ENCODE peak calls at places on chromosomes 7 and 10, in four cellular contexts. A is RWPE2, P is GM06990, G is ovary. Y is an unnamed sample.

GRCh38 chr10:44947356-44948152 is 12.0 kb upstream of the RASSF4 start:
- DNase-seq in A (no peak), P (no peak), G (no peak), Y (no peak)

GRCh38 chr10:90589825-90590224 is 268.0 kb downstream of the HTR7 start:
- DNase-seq in A (no peak), P (no peak), G (no peak), Y (no peak)

GRCh38 chr10:124646483-124647352 is 97.5 kb downstream of the FAM53B start:
- DNase-seq in A (no peak), P (no peak), G (peak; percentile 91), Y (peak; percentile 88)

GRCh38 chr7:106418526-106418925 is 133.7 kb upstream of the NAMPT start:
- DNase-seq in A (no peak), P (no peak), G (no peak), Y (no peak)

GRCh38 chr7:7333610-7334009 is 151.3 kb downstream of the C1GALT1 start:
- DNase-seq in A (no peak), P (no peak), G (no peak), Y (no peak)

GRCh38 chr10:124693801-124694416 is 50.3 kb downstream of the FAM53B start:
- DNase-seq in A (no peak), P (no peak), G (no peak), Y (no peak)

GRCh38 chr7:123460616-123461015 is 73.8 kb downstream of the IQUB start:
- DNase-seq in A (no peak), P (no peak), G (no peak), Y (no peak)

GRCh38 chr7:36119005-36119711 is 33.9 kb upstream of the EEPD1 start:
- DNase-seq in A (no peak), P (no peak), G (no peak), Y (no peak)

GRCh38 chr10:49135575-49136313 is 1.9 kb upstream of the FAM170B start:
- DNase-seq in A (no peak), P (no peak), G (no peak), Y (no peak)

GRCh38 chr7:50652400-50653115 is 87.4 kb upstream of the DDC start:
- DNase-seq in A (no peak), P (no peak), G (no peak), Y (peak; percentile 13)

GRCh38 chr10:58435297-58435696 is 50.1 kb downstream of the TFAM start:
- DNase-seq in A (peak; percentile 87), P (no peak), G (no peak), Y (no peak)

GRCh38 chr7:44151679-44152355 is 10.7 kb upstream of the MYL7 start:
- DNase-seq in A (no peak), P (no peak), G (no peak), Y (no peak)

GRCh38 chr7:65731562-65732035 is 141.3 kb upstream of the VKORC1L1 start:
- DNase-seq in A (no peak), P (no peak), G (no peak), Y (no peak)

GRCh38 chr10:132942740-132943554 is 577 bp upstream of the CFAP46 start:
- DNase-seq in A (no peak), P (no peak), G (no peak), Y (peak; percentile 21)
- H3K27me3 ChIP-seq in A (peaks cover 6% of the 10 kb centered on the region), P (no peaks in the 10 kb centered on the region), G (no peaks in the 10 kb centered on the region), Y (peaks cover 6% of the 10 kb centered on the region)

GRCh38 chr10:7441395-7442161 is 30.7 kb upstream of the SFMBT2 start:
- DNase-seq in A (no peak), P (no peak), G (no peak), Y (no peak)

GRCh38 chr10:7449063-7449695 is 38.3 kb upstream of the SFMBT2 start:
- DNase-seq in A (no peak), P (no peak), G (no peak), Y (no peak)

GRCh38 chr10:7445474-7446135 is 34.8 kb upstream of the SFMBT2 start:
- DNase-seq in A (no peak), P (peak; percentile 51), G (no peak), Y (no peak)

DNA sequence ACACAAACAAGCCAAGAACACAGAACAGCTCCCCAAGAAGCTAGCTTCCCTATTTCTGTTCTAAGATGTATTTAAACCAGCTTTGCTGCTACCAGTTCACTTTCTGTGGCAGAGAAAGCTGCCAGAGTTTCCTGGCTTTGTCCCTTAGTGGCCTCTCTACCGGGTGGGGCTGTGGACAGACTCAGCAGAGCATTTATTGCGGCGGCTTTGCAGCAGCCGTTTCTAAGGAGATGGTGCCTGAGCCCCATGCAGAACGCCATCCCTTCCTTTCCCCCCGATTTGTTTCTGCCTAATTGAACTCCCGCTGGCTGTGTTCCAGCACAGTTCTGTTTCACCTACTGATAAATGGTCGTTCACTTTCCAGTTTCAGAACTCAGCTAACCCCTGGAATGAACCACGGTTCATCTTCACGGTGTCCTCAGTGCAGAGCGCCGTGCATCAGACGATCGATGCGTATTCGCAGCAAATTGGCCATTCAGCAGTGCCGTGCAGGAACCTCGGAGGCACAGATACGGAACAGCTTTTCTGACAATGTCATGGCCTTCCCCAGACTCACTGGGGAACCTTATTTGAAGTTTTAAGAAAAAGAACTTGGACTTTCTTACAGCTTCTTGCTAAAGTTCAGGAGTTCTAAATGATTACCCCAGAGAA is 33.9 kb upstream of the SFMBT2 start:
- DNase-seq in A (no peak), P (no peak), G (no peak), Y (no peak)
- H3K4me3 ChIP-seq in A (no peak overlapping the region), P (no peak overlapping the region), G (no peak overlapping the region), Y (no peak overlapping the region)

DNA sequence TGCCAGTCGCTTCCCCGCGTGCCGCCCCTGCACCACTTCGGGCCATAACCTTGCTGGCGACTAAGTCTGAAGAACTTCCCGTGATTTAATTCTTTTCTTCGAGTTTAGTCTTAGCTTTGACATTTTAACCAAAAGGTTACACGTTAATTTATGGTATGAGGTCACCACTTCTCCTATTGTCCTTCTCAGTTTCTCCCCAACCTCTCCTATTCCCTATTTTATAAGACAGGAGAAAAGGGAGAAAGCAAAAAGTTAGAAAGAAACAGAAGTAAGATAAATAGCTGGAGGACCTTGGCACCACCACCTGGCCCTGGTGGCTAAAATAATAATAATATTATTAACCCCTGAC is 129.3 kb downstream of the KBTBD2 start:
- DNase-seq in A (no peak), P (no peak), G (no peak), Y (no peak)
- H3K27me3 ChIP-seq in A (no peaks in the 10 kb centered on the region), P (no peaks in the 10 kb centered on the region), G (no peaks in the 10 kb centered on the region), Y (no peaks in the 10 kb centered on the region)

DNA sequence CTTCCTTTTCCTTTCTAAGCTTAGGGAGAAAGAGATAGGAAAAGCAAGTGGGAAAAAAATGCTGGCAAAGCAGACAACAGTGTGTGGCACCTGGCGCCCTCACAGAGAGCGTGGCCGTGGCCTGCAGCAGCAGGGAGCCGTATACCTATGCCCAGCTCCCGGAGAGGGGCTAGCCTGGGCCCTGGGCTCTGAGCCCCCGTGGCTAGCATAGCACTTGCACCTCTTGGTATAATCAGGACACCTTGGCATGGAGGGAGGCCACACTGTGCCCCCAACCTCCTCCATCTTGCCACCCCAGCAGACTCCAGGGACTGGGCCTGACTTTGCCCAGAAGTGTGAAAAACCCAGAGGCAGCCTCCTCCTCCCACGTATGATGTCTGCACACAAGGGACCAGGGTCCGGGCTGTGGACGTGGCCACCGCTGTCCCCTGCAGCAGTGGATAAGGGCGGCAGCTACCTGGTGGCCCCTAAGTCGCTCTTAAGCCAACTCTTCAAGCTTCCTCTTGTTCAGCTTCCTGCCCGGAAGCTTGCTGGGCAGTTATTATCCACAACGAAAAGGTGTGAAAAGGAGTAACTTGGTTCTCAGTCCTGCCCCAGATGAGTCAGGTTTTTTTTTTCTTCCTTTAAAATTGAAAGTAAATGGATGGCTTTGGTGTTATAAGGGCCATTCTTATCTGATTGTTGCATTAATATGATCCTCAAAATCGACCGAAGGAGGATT is 249.1 kb upstream of the PITRM1 start:
- DNase-seq in A (no peak), P (no peak), G (no peak), Y (no peak)
- H3K4me3 ChIP-seq in A (no peak overlapping the region), P (no peak overlapping the region), G (no peak overlapping the region), Y (no peak overlapping the region)

GRCh38 chr10:8042864-8043568 is 11.5 kb upstream of the GATA3 start:
- DNase-seq in A (no peak), P (no peak), G (no peak), Y (no peak)

GRCh38 chr10:8039323-8039922 is 15.1 kb upstream of the GATA3 start:
- DNase-seq in A (no peak), P (no peak), G (no peak), Y (no peak)

GRCh38 chr10:8040651-8041050 is 13.8 kb upstream of the GATA3 start:
- DNase-seq in A (no peak), P (no peak), G (no peak), Y (no peak)

GRCh38 chr10:8042032-8042863 is 12.2 kb upstream of the GATA3 start:
- DNase-seq in A (no peak), P (no peak), G (no peak), Y (no peak)

DNA sequence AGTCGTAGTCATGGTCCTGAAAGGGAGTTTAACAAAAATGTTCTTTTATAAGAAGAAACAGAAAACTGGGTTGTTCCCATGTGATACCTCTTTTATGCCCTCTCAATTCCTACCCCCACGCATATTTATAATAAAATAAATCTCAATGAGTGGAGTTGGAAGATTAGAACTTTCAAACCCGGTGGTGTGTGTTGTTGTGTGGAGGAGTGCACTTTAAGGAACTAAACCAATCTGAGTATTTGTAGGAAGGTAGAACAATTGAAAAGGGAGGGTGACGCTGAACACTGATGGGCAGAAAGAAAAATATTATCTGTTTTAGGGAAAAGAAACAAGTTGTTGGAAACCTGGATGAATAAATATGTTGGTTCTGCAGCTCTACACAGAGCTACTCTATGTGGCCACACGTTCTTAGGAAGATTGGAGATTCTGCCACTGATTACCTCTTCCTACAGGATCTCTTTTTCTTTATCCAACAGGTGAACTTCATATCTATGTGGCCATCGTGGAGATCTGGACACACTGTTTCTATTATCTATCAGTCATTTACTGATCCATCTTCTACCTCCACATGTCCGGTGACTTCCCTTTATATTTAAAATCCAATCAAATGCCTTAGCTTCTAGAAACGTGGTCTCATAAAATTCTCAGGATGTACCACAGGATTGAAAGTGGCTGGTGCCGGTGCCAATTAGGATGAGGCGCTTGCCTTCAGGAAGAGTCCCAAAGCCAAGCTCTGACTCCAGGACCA is 13.0 kb upstream of the GATA3 start:
- DNase-seq in A (no peak), P (no peak), G (no peak), Y (no peak)
- H3K27me3 ChIP-seq in A (peaks cover 29% of the 10 kb centered on the region), P (peaks cover 6% of the 10 kb centered on the region), G (no peaks in the 10 kb centered on the region), Y (peaks cover 25% of the 10 kb centered on the region)

DNA sequence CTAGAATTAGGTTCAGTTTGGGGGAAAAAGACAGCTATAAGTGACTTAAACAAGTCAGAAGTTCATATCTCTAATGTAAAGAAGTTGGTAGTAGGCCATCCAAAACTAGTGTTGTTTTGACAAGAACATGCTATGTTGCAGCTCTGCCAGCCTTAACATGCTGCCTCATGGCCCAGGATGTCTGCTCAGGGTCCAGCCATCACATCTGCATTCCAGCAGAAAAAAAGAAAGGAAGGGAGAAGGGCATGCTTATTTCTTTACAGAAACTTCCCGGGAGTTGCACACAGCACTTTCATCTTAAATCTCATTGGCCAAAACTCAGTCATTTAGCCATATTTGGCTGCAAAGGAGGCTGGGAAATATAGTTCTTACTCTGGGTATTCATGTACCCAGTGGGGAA is 400.4 kb upstream of the PODXL start:
- DNase-seq in A (no peak), P (no peak), G (no peak), Y (no peak)
- H3K4me3 ChIP-seq in A (no peak overlapping the region), P (no peak overlapping the region), G (no peak overlapping the region), Y (no peak overlapping the region)

Y was measured in right lobe of liver.